ENCODE peak calls at places on chromosome 19, in nine cellular contexts. One of them, this sample, is unnamed.

GRCh38 chr19:45816236-45817009 is 1.3 kb upstream of the RSPH6A start:
- DNase-seq in astrocyte of the spinal cord: no peak
- DNase-seq in neural progenitor cell: peak
- DNase-seq in MM.1S: no peak
- DNase-seq in uterus: no peak
- DNase-seq in fibroblast of pulmonary artery: no peak
- DNase-seq in cardiac fibroblast: no peak
- DNase-seq in heart left ventricle: no peak
- DNase-seq in GM23338: peak
- DNase-seq in this sample: no peak

GRCh38 chr19:32018014-32018413 is 327.4 kb upstream of the ZNF507 start:
- DNase-seq in astrocyte of the spinal cord: peak
- DNase-seq in neural progenitor cell: no peak
- DNase-seq in MM.1S: no peak
- DNase-seq in uterus: peak
- DNase-seq in fibroblast of pulmonary artery: no peak
- DNase-seq in cardiac fibroblast: peak
- DNase-seq in heart left ventricle: no peak
- DNase-seq in GM23338: no peak
- DNase-seq in this sample: no peak

GRCh38 chr19:40717880-40718773 is 1.2 kb downstream of the ITPKC start:
- DNase-seq in astrocyte of the spinal cord: no peak
- DNase-seq in neural progenitor cell: peak
- DNase-seq in MM.1S: no peak
- DNase-seq in uterus: peak
- DNase-seq in fibroblast of pulmonary artery: peak
- DNase-seq in cardiac fibroblast: peak
- DNase-seq in heart left ventricle: no peak
- DNase-seq in GM23338: peak
- DNase-seq in this sample: no peak

GRCh38 chr19:54252243-54252642 is 4.8 kb downstream of the LILRB5 start:
- DNase-seq in astrocyte of the spinal cord: no peak
- DNase-seq in neural progenitor cell: no peak
- DNase-seq in MM.1S: no peak
- DNase-seq in uterus: no peak
- DNase-seq in fibroblast of pulmonary artery: no peak
- DNase-seq in cardiac fibroblast: no peak
- DNase-seq in heart left ventricle: no peak
- DNase-seq in GM23338: no peak
- DNase-seq in this sample: no peak

GRCh38 chr19:30443531-30444252 is 71.5 kb downstream of the ZNF536 start:
- DNase-seq in astrocyte of the spinal cord: no peak
- DNase-seq in neural progenitor cell: no peak
- DNase-seq in MM.1S: no peak
- DNase-seq in uterus: no peak
- DNase-seq in fibroblast of pulmonary artery: no peak
- DNase-seq in cardiac fibroblast: no peak
- DNase-seq in heart left ventricle: no peak
- DNase-seq in GM23338: no peak
- DNase-seq in this sample: no peak

GRCh38 chr19:57438925-57439324 is 3.8 kb downstream of the ZNF749 start:
- DNase-seq in astrocyte of the spinal cord: no peak
- DNase-seq in neural progenitor cell: no peak
- DNase-seq in MM.1S: no peak
- DNase-seq in uterus: no peak
- DNase-seq in fibroblast of pulmonary artery: no peak
- DNase-seq in cardiac fibroblast: no peak
- DNase-seq in heart left ventricle: no peak
- DNase-seq in GM23338: peak
- DNase-seq in this sample: no peak

GRCh38 chr19:47331931-47332547 is at the start of gene C5AR2:
- DNase-seq in astrocyte of the spinal cord: no peak
- DNase-seq in neural progenitor cell: no peak
- DNase-seq in MM.1S: no peak
- DNase-seq in uterus: no peak
- DNase-seq in fibroblast of pulmonary artery: no peak
- DNase-seq in cardiac fibroblast: peak
- DNase-seq in heart left ventricle: no peak
- DNase-seq in GM23338: no peak
- DNase-seq in this sample: no peak

GRCh38 chr19:17194608-17195007 is 20.5 kb upstream of the USE1 start:
- DNase-seq in astrocyte of the spinal cord: no peak
- DNase-seq in neural progenitor cell: no peak
- DNase-seq in MM.1S: no peak
- DNase-seq in uterus: no peak
- DNase-seq in fibroblast of pulmonary artery: no peak
- DNase-seq in cardiac fibroblast: no peak
- DNase-seq in heart left ventricle: no peak
- DNase-seq in GM23338: no peak
- DNase-seq in this sample: no peak

GRCh38 chr19:15935167-15935702 is 906 bp upstream of the CYP4F11 start:
- DNase-seq in astrocyte of the spinal cord: no peak
- DNase-seq in neural progenitor cell: no peak
- DNase-seq in MM.1S: no peak
- DNase-seq in uterus: no peak
- DNase-seq in fibroblast of pulmonary artery: no peak
- DNase-seq in cardiac fibroblast: no peak
- DNase-seq in heart left ventricle: no peak
- DNase-seq in GM23338: no peak
- DNase-seq in this sample: no peak

GRCh38 chr19:15937771-15938170 is 3.4 kb upstream of the CYP4F11 start:
- DNase-seq in astrocyte of the spinal cord: no peak
- DNase-seq in neural progenitor cell: no peak
- DNase-seq in MM.1S: no peak
- DNase-seq in uterus: no peak
- DNase-seq in fibroblast of pulmonary artery: no peak
- DNase-seq in cardiac fibroblast: no peak
- DNase-seq in heart left ventricle: no peak
- DNase-seq in GM23338: no peak
- DNase-seq in this sample: no peak

GRCh38 chr19:15934332-15935078 is at the start of gene CYP4F11:
- DNase-seq in astrocyte of the spinal cord: no peak
- DNase-seq in neural progenitor cell: no peak
- DNase-seq in MM.1S: no peak
- DNase-seq in uterus: no peak
- DNase-seq in fibroblast of pulmonary artery: no peak
- DNase-seq in cardiac fibroblast: peak
- DNase-seq in heart left ventricle: peak
- DNase-seq in GM23338: no peak
- DNase-seq in this sample: no peak

GRCh38 chr19:15936950-15937349 is 2.6 kb upstream of the CYP4F11 start:
- DNase-seq in astrocyte of the spinal cord: no peak
- DNase-seq in neural progenitor cell: no peak
- DNase-seq in MM.1S: no peak
- DNase-seq in uterus: no peak
- DNase-seq in fibroblast of pulmonary artery: no peak
- DNase-seq in cardiac fibroblast: no peak
- DNase-seq in heart left ventricle: no peak
- DNase-seq in GM23338: no peak
- DNase-seq in this sample: no peak

DNA sequence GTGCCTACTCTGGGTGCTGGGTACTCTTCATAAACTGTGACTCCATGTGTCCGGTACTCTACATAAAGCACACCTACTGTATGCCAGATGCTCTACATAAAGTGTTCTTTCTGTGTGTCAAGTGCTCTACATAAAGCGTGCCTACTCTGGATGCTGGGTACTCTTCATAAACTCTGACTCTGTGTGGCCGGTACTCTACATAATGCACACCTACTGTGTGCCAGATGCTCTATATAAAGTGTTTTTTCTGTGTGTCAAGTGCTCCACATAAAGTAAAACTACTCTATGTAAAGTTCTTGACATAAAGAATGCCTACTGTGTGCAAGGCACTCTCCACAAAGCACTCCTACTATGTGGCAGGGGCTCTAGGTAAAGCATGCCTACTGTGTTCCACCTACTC is 1.8 kb upstream of the CYP4F11 start:
- DNase-seq in astrocyte of the spinal cord: no peak
- DNase-seq in neural progenitor cell: no peak
- DNase-seq in MM.1S: no peak
- DNase-seq in uterus: no peak
- DNase-seq in fibroblast of pulmonary artery: no peak
- DNase-seq in cardiac fibroblast: no peak
- DNase-seq in heart left ventricle: no peak
- DNase-seq in GM23338: no peak
- DNase-seq in this sample: no peak
- H3K4me3 ChIP-seq in astrocyte of the spinal cord: no peak
- H3K4me3 ChIP-seq in neural progenitor cell: no peak
- H3K4me3 ChIP-seq in MM.1S: no peak
- H3K4me3 ChIP-seq in uterus: no peak
- H3K4me3 ChIP-seq in fibroblast of pulmonary artery: no peak
- H3K4me3 ChIP-seq in cardiac fibroblast: no peak
- H3K4me3 ChIP-seq in heart left ventricle: no peak
- H3K4me3 ChIP-seq in GM23338: no peak
- H3K4me3 ChIP-seq in this sample: no peak

DNA sequence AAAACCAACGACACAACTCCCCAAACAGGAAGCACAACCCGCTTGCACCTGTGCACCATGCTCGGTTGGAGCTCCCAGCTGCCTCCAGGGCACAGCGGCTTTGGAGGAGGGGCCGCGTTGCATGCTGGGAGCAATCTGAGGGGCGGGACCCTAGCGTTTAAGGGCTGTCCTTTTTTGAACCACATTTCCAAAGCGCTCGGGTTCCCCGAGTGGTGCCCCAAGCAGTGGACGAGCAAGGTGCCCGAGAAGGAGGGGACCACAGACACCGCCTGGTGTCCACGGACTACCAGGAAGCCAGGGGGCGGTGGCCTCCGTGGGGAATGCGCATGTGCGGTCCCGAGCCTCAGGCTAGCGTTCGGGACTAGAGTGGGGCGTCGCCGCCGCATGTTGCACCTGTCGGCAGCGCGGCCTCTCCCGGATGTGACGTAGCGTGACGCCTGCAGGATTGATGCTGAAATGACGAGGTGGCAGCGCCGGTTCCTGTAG is 11.9 kb upstream of the ZNF57 start:
- DNase-seq in astrocyte of the spinal cord: no peak
- DNase-seq in neural progenitor cell: no peak
- DNase-seq in MM.1S: no peak
- DNase-seq in uterus: no peak
- DNase-seq in fibroblast of pulmonary artery: no peak
- DNase-seq in cardiac fibroblast: no peak
- DNase-seq in heart left ventricle: peak
- DNase-seq in GM23338: peak
- DNase-seq in this sample: peak
- H3K4me3 ChIP-seq in astrocyte of the spinal cord: no peak
- H3K4me3 ChIP-seq in neural progenitor cell: no peak
- H3K4me3 ChIP-seq in MM.1S: no peak
- H3K4me3 ChIP-seq in uterus: no peak
- H3K4me3 ChIP-seq in fibroblast of pulmonary artery: peak
- H3K4me3 ChIP-seq in cardiac fibroblast: no peak
- H3K4me3 ChIP-seq in heart left ventricle: peak
- H3K4me3 ChIP-seq in GM23338: no peak
- H3K4me3 ChIP-seq in this sample: peak

GRCh38 chr19:12785431-12786011 is 5.8 kb upstream of the JUNB start:
- DNase-seq in astrocyte of the spinal cord: no peak
- DNase-seq in neural progenitor cell: no peak
- DNase-seq in MM.1S: no peak
- DNase-seq in uterus: no peak
- DNase-seq in fibroblast of pulmonary artery: no peak
- DNase-seq in cardiac fibroblast: no peak
- DNase-seq in heart left ventricle: no peak
- DNase-seq in GM23338: no peak
- DNase-seq in this sample: no peak

GRCh38 chr19:12784394-12784870 is 6.9 kb upstream of the JUNB start:
- DNase-seq in astrocyte of the spinal cord: no peak
- DNase-seq in neural progenitor cell: no peak
- DNase-seq in MM.1S: no peak
- DNase-seq in uterus: no peak
- DNase-seq in fibroblast of pulmonary artery: no peak
- DNase-seq in cardiac fibroblast: no peak
- DNase-seq in heart left ventricle: no peak
- DNase-seq in GM23338: no peak
- DNase-seq in this sample: peak

GRCh38 chr19:12783849-12784393 is 7.4 kb upstream of the JUNB start:
- DNase-seq in astrocyte of the spinal cord: no peak
- DNase-seq in neural progenitor cell: no peak
- DNase-seq in MM.1S: no peak
- DNase-seq in uterus: peak
- DNase-seq in fibroblast of pulmonary artery: no peak
- DNase-seq in cardiac fibroblast: no peak
- DNase-seq in heart left ventricle: peak
- DNase-seq in GM23338: no peak
- DNase-seq in this sample: peak

GRCh38 chr19:12786149-12786870 is 5.0 kb upstream of the JUNB start:
- DNase-seq in astrocyte of the spinal cord: no peak
- DNase-seq in neural progenitor cell: no peak
- DNase-seq in MM.1S: no peak
- DNase-seq in uterus: no peak
- DNase-seq in fibroblast of pulmonary artery: no peak
- DNase-seq in cardiac fibroblast: no peak
- DNase-seq in heart left ventricle: peak
- DNase-seq in GM23338: no peak
- DNase-seq in this sample: peak

DNA sequence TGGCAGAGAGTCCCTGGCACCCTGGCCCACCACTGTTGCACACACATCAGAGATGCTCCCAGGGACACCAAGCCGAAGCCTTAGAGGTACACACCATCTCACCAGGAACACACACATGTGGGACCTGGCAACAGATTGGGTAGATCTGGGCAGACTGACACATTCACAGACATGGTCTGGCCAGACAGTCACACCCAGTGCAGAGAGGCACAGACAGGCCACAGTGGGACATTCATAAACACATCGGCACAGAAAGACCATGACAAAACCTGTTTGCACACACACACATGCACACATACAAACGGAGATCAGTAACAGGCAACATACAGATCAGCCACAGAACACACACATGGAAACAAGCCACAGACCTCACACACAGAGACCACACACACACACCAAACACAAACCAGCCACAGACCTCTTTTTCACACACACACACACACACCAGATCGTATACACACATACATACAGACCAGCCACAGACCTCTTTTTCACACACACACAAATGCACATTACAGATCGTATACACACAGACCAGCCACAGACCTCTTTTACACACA is 6.3 kb upstream of the JUNB start:
- DNase-seq in astrocyte of the spinal cord: peak
- DNase-seq in neural progenitor cell: no peak
- DNase-seq in MM.1S: no peak
- DNase-seq in uterus: no peak
- DNase-seq in fibroblast of pulmonary artery: no peak
- DNase-seq in cardiac fibroblast: no peak
- DNase-seq in heart left ventricle: no peak
- DNase-seq in GM23338: no peak
- DNase-seq in this sample: peak
- H3K4me3 ChIP-seq in astrocyte of the spinal cord: no peak
- H3K4me3 ChIP-seq in neural progenitor cell: no peak
- H3K4me3 ChIP-seq in MM.1S: no peak
- H3K4me3 ChIP-seq in uterus: no peak
- H3K4me3 ChIP-seq in fibroblast of pulmonary artery: no peak
- H3K4me3 ChIP-seq in cardiac fibroblast: no peak
- H3K4me3 ChIP-seq in heart left ventricle: no peak
- H3K4me3 ChIP-seq in GM23338: no peak
- H3K4me3 ChIP-seq in this sample: no peak

GRCh38 chr19:39407394-39407643 is 672 bp downstream of the ZFP36 start:
- DNase-seq in astrocyte of the spinal cord: no peak
- DNase-seq in neural progenitor cell: no peak
- DNase-seq in MM.1S: no peak
- DNase-seq in uterus: no peak
- DNase-seq in fibroblast of pulmonary artery: no peak
- DNase-seq in cardiac fibroblast: no peak
- DNase-seq in heart left ventricle: no peak
- DNase-seq in GM23338: no peak
- DNase-seq in this sample: no peak

GRCh38 chr19:39403331-39404312 is 3.0 kb upstream of the ZFP36 start:
- DNase-seq in astrocyte of the spinal cord: peak
- DNase-seq in neural progenitor cell: peak
- DNase-seq in MM.1S: peak
- DNase-seq in uterus: peak
- DNase-seq in fibroblast of pulmonary artery: peak
- DNase-seq in cardiac fibroblast: peak
- DNase-seq in heart left ventricle: peak
- DNase-seq in GM23338: peak
- DNase-seq in this sample: peak

GRCh38 chr19:39406656-39407393 is at the start of gene ZFP36:
- DNase-seq in astrocyte of the spinal cord: peak
- DNase-seq in neural progenitor cell: peak
- DNase-seq in MM.1S: peak
- DNase-seq in uterus: peak
- DNase-seq in fibroblast of pulmonary artery: peak
- DNase-seq in cardiac fibroblast: peak
- DNase-seq in heart left ventricle: peak
- DNase-seq in GM23338: peak
- DNase-seq in this sample: peak

GRCh38 chr19:39405930-39406655 is 554 bp upstream of the ZFP36 start:
- DNase-seq in astrocyte of the spinal cord: no peak
- DNase-seq in neural progenitor cell: no peak
- DNase-seq in MM.1S: peak
- DNase-seq in uterus: no peak
- DNase-seq in fibroblast of pulmonary artery: no peak
- DNase-seq in cardiac fibroblast: no peak
- DNase-seq in heart left ventricle: no peak
- DNase-seq in GM23338: peak
- DNase-seq in this sample: peak

GRCh38 chr19:39405261-39405912 is 1.3 kb upstream of the ZFP36 start:
- DNase-seq in astrocyte of the spinal cord: no peak
- DNase-seq in neural progenitor cell: no peak
- DNase-seq in MM.1S: peak
- DNase-seq in uterus: peak
- DNase-seq in fibroblast of pulmonary artery: no peak
- DNase-seq in cardiac fibroblast: no peak
- DNase-seq in heart left ventricle: no peak
- DNase-seq in GM23338: no peak
- DNase-seq in this sample: no peak
- H3K4me3 ChIP-seq in astrocyte of the spinal cord: no peak
- H3K4me3 ChIP-seq in neural progenitor cell: no peak
- H3K4me3 ChIP-seq in MM.1S: peak
- H3K4me3 ChIP-seq in uterus: no peak
- H3K4me3 ChIP-seq in fibroblast of pulmonary artery: no peak
- H3K4me3 ChIP-seq in cardiac fibroblast: no peak
- H3K4me3 ChIP-seq in heart left ventricle: peak
- H3K4me3 ChIP-seq in GM23338: peak
- H3K4me3 ChIP-seq in this sample: peak